ENCODE peak calls at places on chromosomes 11 and 22, in eight cellular contexts. Q is HTR-8/SVneo, C is HT1080, O is ecto neural progenitor cell, R is esophagus muscularis mucosa, K is NCI-H748 treated with DMSO at 0.1 percent for 48 hours, H is fibroblast of villous mesenchyme, Y is COR-L47. V is an unnamed sample.
A peak's percentile ranks its signal among the peaks of the same experiment; 100 is the strongest.

GRCh38 chr11:35850191-35850590 is 93.7 kb upstream of the LDLRAD3 start:
- DNase-seq in Q (no peak), C (no peak), O (no peak), R (peak; percentile 39), K (no peak), H (no peak), Y (no peak), V (no peak)

GRCh38 chr11:119774180-119774763 is 45.3 kb upstream of the NECTIN1 start:
- DNase-seq in Q (no peak), C (no peak), O (no peak), R (no peak), K (no peak), H (peak; percentile 39), Y (no peak), V (no peak)

GRCh38 chr11:64544616-64545296 is 46.3 kb upstream of the SLC22A12 start:
- DNase-seq in Q (no peak), C (no peak), O (no peak), R (no peak), K (no peak), H (no peak), Y (no peak), V (no peak)

GRCh38 chr22:22803285-22803853 is 84.2 kb upstream of the IGLL5 start:
- DNase-seq in Q (no peak), C (no peak), O (no peak), R (peak; percentile 80), K (no peak), H (no peak), Y (no peak), V (no peak)

GRCh38 chr22:32544953-32545558 is 70.4 kb downstream of the FBXO7 start:
- DNase-seq in Q (no peak), C (no peak), O (no peak), R (no peak), K (no peak), H (peak; percentile 66), Y (no peak), V (no peak)

GRCh38 chr11:124788521-124788920 is 11.7 kb downstream of the MSANTD2 start:
- DNase-seq in Q (no peak), C (no peak), O (no peak), R (no peak), K (no peak), H (no peak), Y (no peak), V (no peak)

GRCh38 chr22:23531283-23531921 is 48.7 kb downstream of the IGLL1 start:
- DNase-seq in Q (no peak), C (no peak), O (no peak), R (no peak), K (no peak), H (no peak), Y (no peak), V (no peak)

GRCh38 chr11:118290923-118291322 is 13.6 kb upstream of the CD3E start:
- DNase-seq in Q (peak; percentile 33), C (peak; percentile 57), O (no peak), R (no peak), K (peak; percentile 1), H (no peak), Y (no peak), V (peak; percentile 45)

GRCh38 chr11:118048472-118049370 is 28.2 kb upstream of the TMPRSS4 start:
- DNase-seq in Q (no peak), C (no peak), O (no peak), R (peak; percentile 72), K (no peak), H (peak; percentile 1), Y (no peak), V (peak; percentile 20)

GRCh38 chr22:27274770-27275449 is 526.6 kb downstream of the MN1 start:
- DNase-seq in Q (no peak), C (no peak), O (no peak), R (no peak), K (no peak), H (no peak), Y (no peak), V (no peak)

V was measured in stomach.